ENCODE peak calls at places on chromosomes 12 and 14, in four cellular contexts. K, X, S and M are unnamed samples.

GRCh38 chr14:105529506-105530445 is 3.4 kb downstream of the TMEM121 start:
- DNase-seq in K (no peak), S (no peak), X (no peak), M (no peak)

GRCh38 chr12:40054554-40055226 is 51.2 kb downstream of the SLC2A13 start:
- DNase-seq in K (peak), S (peak), X (no peak), M (peak)

GRCh38 chr12:71846322-71846940 is 6.9 kb downstream of the TBC1D15 start:
- DNase-seq in S (peak), X (no peak), K (peak), M (peak)

GRCh38 chr12:105048315-105048714 is 35.9 kb downstream of the ALDH1L2 start:
- DNase-seq in X (no peak), S (no peak), K (no peak), M (no peak)

GRCh38 chr14:105473033-105473676 is 1.5 kb upstream of the CRIP2 start:
- DNase-seq in K (no peak), S (no peak), X (no peak), M (no peak)

GRCh38 chr12:1634590-1635191 is 5.7 kb downstream of the WNT5B start:
- DNase-seq in K (peak), X (peak), S (peak), M (peak)

GRCh38 chr14:52661314-52661713 is 34.0 kb downstream of the ERO1A start:
- DNase-seq in X (no peak), S (no peak), K (no peak), M (no peak)

GRCh38 chr14:22735096-22735495 is 31.4 kb upstream of the OXA1L start:
- DNase-seq in K (no peak), S (no peak), X (no peak), M (no peak)

GRCh38 chr12:50749459-50749882 is 14.4 kb upstream of the ATF1 start:
- DNase-seq in K (no peak), X (no peak), S (no peak), M (no peak)
- H3K4me3 ChIP-seq in K (no peak), X (no peak), S (no peak), M (no peak)

DNA sequence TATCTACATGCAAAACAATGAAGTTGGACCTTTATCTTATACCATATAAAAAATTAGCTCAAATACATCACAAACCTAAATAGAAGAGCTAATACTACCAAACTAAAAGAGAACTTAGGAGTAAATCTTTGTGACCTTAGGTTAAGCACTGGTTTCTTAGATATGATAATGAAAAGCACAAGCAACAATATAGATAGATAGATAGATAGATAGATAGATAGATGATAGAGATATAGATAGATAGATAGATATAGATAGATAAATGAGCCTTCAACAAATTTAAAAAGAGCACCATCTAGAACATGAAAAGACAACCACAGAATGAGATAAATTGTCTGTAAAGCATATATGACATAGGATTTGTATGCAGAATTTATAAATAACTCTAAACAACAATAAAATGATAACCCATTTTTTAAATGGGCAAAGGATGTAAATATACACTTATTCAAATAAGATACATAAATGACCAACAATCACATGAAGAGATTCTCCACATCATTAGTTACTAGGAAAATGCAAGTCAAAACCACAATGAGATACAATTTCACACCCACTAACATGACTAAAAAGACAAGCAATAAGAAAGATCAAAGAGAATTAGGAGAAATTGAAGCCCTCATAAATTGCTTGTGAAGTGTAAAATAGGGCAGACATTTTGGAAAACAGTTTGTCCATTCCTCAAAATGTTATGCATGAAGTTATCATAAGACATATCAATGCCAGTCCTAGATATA is 293.7 kb downstream of the BTG1 start:
- DNase-seq in K (no peak), X (no peak), S (no peak), M (no peak)
- TF ChIP-seq CTCF in K (no peak), X (no peak), S (no peak), M (no peak)

DNA sequence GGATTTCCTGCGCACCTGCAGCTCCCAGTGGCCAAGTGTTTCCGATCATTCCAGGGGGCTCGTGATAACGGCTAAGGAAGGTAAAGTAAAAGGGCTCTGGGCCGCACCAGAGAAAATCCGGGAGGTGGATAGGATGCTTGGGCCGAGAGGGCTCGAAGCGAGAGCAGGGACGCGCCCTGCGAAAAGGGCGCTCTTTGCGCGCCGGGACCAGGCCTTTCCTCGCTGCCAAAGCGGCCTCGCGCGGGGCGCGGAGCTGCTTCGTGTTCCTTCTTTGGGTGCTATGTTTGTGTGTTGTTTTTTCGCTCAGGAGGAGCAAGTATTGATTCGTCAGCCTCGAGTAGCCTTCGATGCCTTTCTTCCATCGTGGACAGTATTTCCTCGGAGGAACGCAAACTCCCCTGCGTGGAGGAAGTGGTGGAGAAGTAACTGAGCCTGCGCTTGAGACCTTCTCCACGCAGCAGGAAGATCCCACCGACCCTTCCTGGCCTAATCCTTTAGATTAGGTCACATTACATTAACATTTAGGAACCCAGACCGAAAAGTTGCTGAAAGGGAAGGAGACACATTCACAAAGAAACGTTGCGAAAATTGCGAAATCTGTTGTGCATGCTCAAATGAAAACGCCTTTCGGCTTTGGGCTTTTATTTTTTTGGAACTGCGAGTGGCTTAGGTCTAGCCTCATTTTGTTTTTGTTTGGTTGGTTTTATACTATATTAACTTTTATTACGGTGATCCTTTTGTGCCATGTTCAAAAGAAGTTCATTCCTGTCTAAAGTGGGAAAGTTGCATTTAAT is 1.3 kb downstream of the MYF6 start:
- DNase-seq in K (no peak), X (no peak), S (peak), M (no peak)
- H3K4me3 ChIP-seq in K (no peak), X (no peak), S (peak), M (peak)

DNA sequence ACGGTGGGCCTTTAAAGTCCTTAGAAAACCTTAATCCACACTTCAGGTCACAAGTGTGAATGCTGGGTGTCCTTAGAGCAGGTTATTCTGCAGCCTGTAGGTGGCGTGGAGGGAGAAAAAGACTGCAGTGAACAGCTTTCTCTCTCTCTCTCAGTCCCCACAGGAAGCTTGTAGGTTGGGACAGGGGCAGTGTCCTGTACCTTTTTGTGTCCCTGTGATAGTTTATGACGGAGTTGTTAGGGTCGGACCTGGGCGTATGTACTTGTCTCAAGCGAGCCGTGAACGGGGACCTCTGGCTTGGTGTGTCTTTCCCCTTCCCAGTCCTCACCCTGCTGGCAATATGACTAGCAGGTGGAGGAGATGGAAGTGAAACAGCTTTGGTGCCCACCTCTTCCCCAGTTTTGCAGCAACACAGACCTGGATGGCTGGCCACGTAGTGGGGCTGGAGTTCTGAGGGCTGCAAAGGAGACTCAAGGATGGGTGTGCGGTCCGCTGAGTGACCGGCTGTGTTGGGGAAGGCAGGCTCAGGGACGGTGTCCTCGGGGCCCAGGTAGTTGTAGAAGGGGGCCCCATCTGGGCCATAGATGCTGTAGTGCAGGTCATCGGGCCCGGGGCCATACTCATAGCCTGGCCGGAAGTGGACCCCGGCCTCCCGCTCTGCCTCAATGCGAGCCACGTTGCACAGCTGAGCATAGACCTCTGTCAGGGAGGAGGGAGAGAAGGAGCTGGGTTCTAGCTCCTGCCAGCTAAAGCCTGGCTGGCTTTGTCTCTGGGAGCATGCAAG is 8.9 kb downstream of the ISCA2 start:
- DNase-seq in K (peak), S (no peak), X (no peak), M (peak)
- TF ChIP-seq CTCF in K (peak), S (peak), X (peak), M (peak)

DNA sequence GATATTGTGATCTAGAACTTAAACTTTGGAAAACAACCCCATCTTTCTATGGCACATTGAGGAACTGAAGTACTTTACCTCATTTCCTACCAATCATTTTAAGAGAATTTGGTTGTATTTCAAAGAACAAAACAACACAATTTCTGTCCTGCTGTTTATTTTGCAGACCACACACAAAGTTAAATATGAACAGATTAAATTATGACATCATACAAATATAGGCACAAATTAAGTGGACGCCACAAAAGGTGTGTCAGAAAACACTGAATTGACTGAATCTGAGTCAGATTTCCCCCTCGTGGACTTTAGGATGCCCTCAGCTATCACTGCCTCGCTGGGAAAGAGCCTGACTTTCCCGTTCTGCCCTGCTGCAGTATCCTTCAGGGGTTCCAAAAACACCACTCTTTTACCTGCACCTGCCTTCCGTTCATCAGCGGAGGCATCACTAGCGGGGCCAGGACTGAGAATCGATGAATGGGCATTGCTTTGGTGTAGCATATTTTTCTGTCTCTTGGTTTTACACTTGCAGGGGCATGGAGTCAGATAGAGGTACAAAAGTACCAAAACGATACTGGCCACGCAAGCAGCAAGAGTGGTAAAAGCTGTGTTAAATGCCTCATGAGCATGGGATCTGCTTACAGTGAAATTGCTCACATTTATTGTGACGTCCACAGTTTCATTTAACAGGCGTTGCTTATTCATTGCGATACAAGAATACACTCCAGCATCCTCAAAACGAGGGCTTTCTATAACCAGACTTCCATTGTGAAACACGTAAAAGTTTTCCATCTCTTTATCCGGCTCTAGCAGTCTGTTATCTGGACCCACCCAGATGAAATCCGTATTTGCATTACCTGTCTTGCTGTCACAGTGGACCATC is 2.0 kb upstream of the PCED1B start:
- DNase-seq in X (no peak), K (no peak), S (no peak), M (no peak)
- H3K4me3 ChIP-seq in X (peak), K (peak), S (peak), M (no peak)

GRCh38 chr14:91438845-91439244 is 21.2 kb upstream of the CCDC88C start:
- DNase-seq in K (no peak), X (no peak), S (no peak), M (no peak)

GRCh38 chr14:91444335-91445020 is 26.9 kb upstream of the CCDC88C start:
- DNase-seq in S (no peak), K (no peak), X (no peak), M (no peak)

GRCh38 chr14:91439345-91439744 is 21.7 kb upstream of the CCDC88C start:
- DNase-seq in K (no peak), S (no peak), X (no peak), M (no peak)
- TF ChIP-seq CTCF in K (no peak), S (no peak), X (no peak), M (no peak)